ENCODE peak calls at places on chromosomes 2 and 18, in eight cellular contexts. M is central memory CD4-positive, alpha-beta T cell; N is colonic mucosa; Y is globus pallidus; X is NCI-H345; F is lower lobe of right lung; Q is activated T-cell treated with anti-CD3 and anti-CD28 coated beads for 1 hour; L is posterior vena cava. G is an unnamed sample.

GRCh38 chr2:147649963-147650362 is 194.9 kb upstream of the ACVR2A start:
- DNase-seq in X (peak; percentile 25), N (no peak), L (no peak), F (no peak), Q (no peak), M (no peak), Y (no peak), G (no peak)

GRCh38 chr2:149538138-149538833 is 49.3 kb downstream of the MMADHC start:
- DNase-seq in Y (no peak), F (no peak), N (no peak), L (no peak), Q (no peak), M (no peak), X (no peak), G (no peak)

GRCh38 chr2:118971245-118972122 is 29.5 kb downstream of the MARCO start:
- DNase-seq in F (no peak), X (no peak), M (no peak), Q (no peak), N (no peak), L (no peak), Y (no peak), G (no peak)

GRCh38 chr2:62042944-62043343 is 137.5 kb downstream of the COMMD1 start:
- DNase-seq in X (no peak), Q (no peak), F (no peak), Y (no peak), M (no peak), N (no peak), L (no peak), G (no peak)

GRCh38 chr2:122830157-122830556 is 1074.7 kb downstream of the TSN start:
- DNase-seq in Q (no peak), F (no peak), L (no peak), X (no peak), Y (no peak), M (no peak), N (no peak), G (no peak)

GRCh38 chr2:9189901-9190300 is 16.7 kb upstream of the ASAP2 start:
- DNase-seq in Q (no peak), F (no peak), X (no peak), M (no peak), N (no peak), Y (no peak), L (peak; percentile 52), G (no peak)

GRCh38 chr2:44753552-44754285 is 187.8 kb upstream of the SIX3 start:
- DNase-seq in Y (no peak), Q (no peak), L (no peak), X (no peak), M (no peak), N (no peak), F (no peak), G (no peak)

GRCh38 chr18:9433616-9434239 is 41.6 kb upstream of the RALBP1 start:
- DNase-seq in N (no peak), M (no peak), X (no peak), Q (no peak), F (no peak), L (no peak), Y (no peak), G (no peak)

GRCh38 chr2:65031341-65032015 is 24.7 kb upstream of the CEP68 start:
- DNase-seq in Y (peak; percentile 37), F (no peak), L (no peak), X (peak; percentile 71), N (peak; percentile 69), Q (no peak), M (no peak), G (no peak)

GRCh38 chr18:9619545-9619944 is 5.2 kb upstream of the PPP4R1 start:
- DNase-seq in L (no peak), Y (no peak), N (no peak), M (no peak), X (no peak), Q (no peak), F (no peak), G (no peak)

GRCh38 chr2:31070339-31070738 is 67.9 kb downstream of the GALNT14 start:
- DNase-seq in N (no peak), X (no peak), L (no peak), Q (no peak), M (no peak), Y (no peak), F (no peak), G (no peak)

GRCh38 chr2:166343467-166343866 is 32.3 kb downstream of the SCN9A start:
- DNase-seq in N (no peak), X (peak; percentile 68), Q (no peak), M (no peak), Y (no peak), L (no peak), F (no peak), G (no peak)

GRCh38 chr2:199468561-199469513 is 11.1 kb upstream of the SATB2 start:
- DNase-seq in N (peak; percentile 82), Y (no peak), L (no peak), X (no peak), Q (no peak), M (no peak), F (no peak), G (no peak)

GRCh38 chr2:150924862-150925261 is 336.8 kb downstream of the RBM43 start:
- DNase-seq in L (no peak), X (no peak), Q (no peak), N (no peak), F (no peak), Y (no peak), M (no peak), G (no peak)